ENCODE peak calls at places on chromosomes 11 and 22, in nine cellular contexts. R is AG04449, E is IMR-90, S is dorsolateral prefrontal cortex, W is GM12865, L is psoas muscle, O is brain microvascular endothelial cell, A is astrocyte of the spinal cord, C is pancreas. T is an unnamed sample.
A peak's percentile ranks its signal among the peaks of the same experiment; 100 is the strongest.

GRCh38 chr11:45178890-45179663 is 32.6 kb downstream of the PRDM11 start:
- DNase-seq in L (no peak), W (peak; percentile 17), R (peak; percentile 26), E (peak; percentile 71), A (peak; percentile 41), C (no peak), S (no peak), O (peak; percentile 74), T (no peak)

GRCh38 chr22:30626413-30626812 is 9.2 kb upstream of the SLC35E4 start:
- DNase-seq in E (no peak), C (no peak), A (no peak), O (no peak), W (no peak), R (no peak), L (no peak), S (no peak), T (no peak)

GRCh38 chr11:27861706-27862430 is 161.6 kb upstream of the BDNF start:
- DNase-seq in A (peak; percentile 90), O (peak; percentile 83), L (no peak), W (no peak), R (peak; percentile 69), S (no peak), E (peak; percentile 95), C (no peak), T (peak; percentile 82)

GRCh38 chr11:65530157-65530496 is 5.2 kb downstream of the SCYL1 start:
- DNase-seq in E (no peak), A (no peak), W (no peak), L (no peak), S (no peak), O (no peak), C (no peak), R (no peak), T (no peak)

GRCh38 chr11:27864046-27865025 is 164.1 kb upstream of the BDNF start:
- DNase-seq in L (no peak), A (no peak), C (peak; percentile 88), O (no peak), W (no peak), S (no peak), E (no peak), R (no peak), T (no peak)

GRCh38 chr11:114478768-114479167 is 39.5 kb downstream of the REXO2 start:
- DNase-seq in O (no peak), S (no peak), C (no peak), W (no peak), A (peak; percentile 19), R (no peak), L (no peak), E (no peak), T (no peak)

GRCh38 chr11:94813436-94813720 is 45.2 kb downstream of the AMOTL1 start:
- DNase-seq in L (no peak), O (no peak), W (no peak), E (no peak), A (no peak), R (no peak), C (no peak), S (no peak), T (no peak)

GRCh38 chr22:30344447-30345200 is 12.1 kb downstream of the SF3A1 start:
- DNase-seq in W (no peak), S (no peak), A (no peak), O (no peak), C (no peak), E (no peak), L (no peak), R (no peak), T (no peak)

GRCh38 chr11:77287615-77288273 is 13.7 kb downstream of the GDPD4 start:
- DNase-seq in L (no peak), W (no peak), O (peak; percentile 79), E (peak; percentile 97), S (no peak), R (peak; percentile 57), A (peak; percentile 88), C (no peak), T (peak; percentile 81)

GRCh38 chr11:32210601-32211000 is 119.7 kb downstream of the RCN1 start:
- DNase-seq in C (no peak), W (no peak), S (no peak), O (no peak), E (peak; percentile 33), A (peak; percentile 13), R (peak; percentile 19), L (no peak), T (no peak)

GRCh38 chr22:33971561-33971961 is 51.3 kb upstream of the LARGE1 start:
- DNase-seq in L (no peak), W (no peak), S (peak; percentile 46), R (no peak), E (no peak), A (no peak), C (no peak), O (no peak), T (no peak)

GRCh38 chr11:2724653-2725366 is 25.0 kb upstream of the KCNQ1OT1 start:
- DNase-seq in W (no peak), S (no peak), A (no peak), O (no peak), E (no peak), C (no peak), R (no peak), L (peak; percentile 61), T (no peak)

GRCh38 chr11:100445231-100445735 is 241.8 kb upstream of the ARHGAP42 start:
- DNase-seq in E (no peak), S (no peak), W (no peak), A (peak; percentile 63), L (no peak), O (peak; percentile 9), C (peak; percentile 65), R (no peak), T (peak; percentile 85)

GRCh38 chr11:118226294-118226693 is 1.5 kb upstream of the JAML start:
- DNase-seq in L (no peak), W (no peak), R (no peak), A (no peak), S (no peak), E (no peak), C (no peak), O (no peak), T (no peak)

GRCh38 chr11:126361400-126361799 is 5.9 kb downstream of the ST3GAL4 start:
- DNase-seq in A (no peak), S (no peak), E (no peak), C (no peak), O (no peak), R (no peak), W (no peak), L (no peak), T (no peak)

GRCh38 chr11:96241351-96241841 is 101.6 kb downstream of the MAML2 start:
- DNase-seq in E (no peak), S (no peak), A (no peak), C (no peak), R (no peak), L (no peak), O (no peak), W (no peak), T (no peak)
- TF ChIP-seq CTCF in E (peak; percentile 20), S (no peak), A (no peak), C (no peak), R (no peak), L (no peak), O (peak; percentile 41), W (no peak), T (peak; percentile 7)

GRCh38 chr11:111177037-111177988 is 68.2 kb upstream of the POU2AF2 start:
- DNase-seq in C (no peak), L (no peak), E (no peak), R (no peak), W (peak; percentile 70), A (no peak), O (no peak), S (no peak), T (no peak)
- H3K4me3 ChIP-seq in C (no peak overlapping the region), L (no peak overlapping the region), E (no peak overlapping the region), R (no peak overlapping the region), W (no peak overlapping the region), A (no peak overlapping the region), O (no peak overlapping the region), S (no peak overlapping the region), T (no peak overlapping the region)

GRCh38 chr11:69588270-69588669 is 52.7 kb upstream of the CCND1 start:
- DNase-seq in L (no peak), R (peak; percentile 55), W (no peak), O (peak; percentile 87), S (no peak), C (no peak), A (peak; percentile 61), E (peak; percentile 87), T (no peak)
- TF ChIP-seq CTCF in L (no peak), R (peak; percentile 20), W (no peak), O (peak; percentile 71), S (no peak), C (no peak), A (peak; percentile 44), E (peak; percentile 38), T (peak; percentile 40)

DNA sequence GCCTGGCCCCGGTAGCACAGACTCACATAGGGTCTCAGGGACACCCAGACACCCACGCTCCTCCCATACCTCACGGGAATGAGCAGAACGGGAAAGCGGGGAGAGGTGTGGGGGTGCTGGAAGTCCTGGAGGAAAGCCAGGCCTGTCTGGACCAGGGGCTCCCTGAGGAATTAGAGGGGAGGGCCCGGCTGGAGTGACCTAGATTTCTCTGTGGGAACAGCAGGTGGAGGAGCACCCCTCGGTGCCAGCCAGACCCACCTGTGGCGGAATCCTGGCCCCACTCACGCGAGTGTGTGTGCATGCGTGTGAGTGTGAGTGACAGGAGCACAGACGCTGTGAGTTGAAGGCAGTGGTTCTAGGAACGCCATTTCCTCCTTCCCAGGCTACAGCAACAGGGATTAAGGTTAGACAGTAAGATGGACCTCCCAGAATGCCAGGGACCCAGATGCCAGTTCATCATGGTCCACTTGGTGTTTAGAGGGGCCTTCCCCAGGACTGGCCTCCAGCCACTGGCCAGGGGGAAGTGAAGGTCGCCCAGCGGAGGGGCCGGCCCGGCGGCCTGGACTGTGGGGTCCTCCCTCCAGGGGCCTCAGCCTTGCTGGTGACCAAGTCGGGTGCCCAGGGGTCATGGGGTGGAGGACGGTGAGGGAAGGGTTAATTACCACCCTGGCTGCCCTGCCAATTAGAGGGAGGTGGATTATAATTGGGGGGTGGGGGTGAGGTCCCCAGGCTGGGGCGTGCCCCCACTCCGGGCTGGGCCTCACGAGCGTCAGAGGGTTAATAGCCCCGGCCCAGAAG is 1.0 kb downstream of the PKP3 start:
- DNase-seq in L (no peak), A (no peak), O (no peak), W (no peak), S (no peak), R (no peak), C (no peak), E (no peak), T (no peak)
- H3K4me3 ChIP-seq in L (no peak overlapping the region), A (no peak overlapping the region), O (no peak overlapping the region), W (no peak overlapping the region), S (no peak overlapping the region), R (no peak overlapping the region), C (peak overlapping the region; percentile 77), E (no peak overlapping the region), T (no peak overlapping the region)

DNA sequence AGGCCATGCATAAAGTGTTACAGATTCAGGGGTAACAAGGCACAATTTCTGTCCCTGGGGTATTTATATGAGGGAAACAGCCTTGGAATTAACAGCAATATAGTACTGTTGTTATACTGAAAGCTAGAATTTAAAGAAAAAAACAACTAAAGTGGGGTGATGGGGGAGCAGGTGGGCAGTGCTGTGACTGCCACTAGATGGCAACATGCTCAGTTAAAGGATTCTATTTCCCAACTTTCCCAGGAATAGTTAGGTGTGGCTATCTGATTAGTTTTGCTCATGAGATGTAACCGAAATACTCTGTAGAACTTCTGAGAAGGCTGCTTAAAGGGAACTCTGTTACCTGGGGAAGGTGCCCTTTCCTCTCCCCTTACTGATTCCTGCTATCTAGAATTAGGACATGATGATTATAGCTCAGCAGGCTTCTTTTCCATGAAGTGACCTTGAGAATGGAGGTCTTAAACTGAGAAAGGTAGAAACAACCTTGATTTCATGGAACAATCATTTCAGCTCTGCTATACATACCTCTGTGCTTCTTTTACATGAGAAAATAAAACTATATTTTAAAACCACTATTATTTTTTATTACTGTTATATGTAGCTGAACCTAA is 102.6 kb downstream of the RELT start:
- DNase-seq in R (no peak), A (peak; percentile 41), W (peak; percentile 14), C (no peak), O (peak; percentile 20), E (peak; percentile 42), L (no peak), S (no peak), T (no peak)
- TF ChIP-seq CTCF in R (peak; percentile 76), A (peak; percentile 98), W (peak; percentile 58), C (peak; percentile 33), O (peak; percentile 95), E (peak; percentile 74), L (peak; percentile 52), S (peak; percentile 57), T (peak; percentile 92)